ENCODE peak calls at places on chromosomes 1 and 21, in seven cellular contexts. N, D, M, K, P, G and Y are unnamed samples.

GRCh38 chr1:207925210-207925609 is 14.3 kb upstream of the CD34 start:
- DNase-seq in N (peak; percentile 31), K (no peak), M (no peak), D (peak; percentile 88), P (peak; percentile 72), G (peak; percentile 88), Y (no peak)

GRCh38 chr1:39539252-39539790 is 37.3 kb downstream of the PABPC4 start:
- DNase-seq in P (no peak), M (peak; percentile 66), N (peak; percentile 70), D (peak; percentile 79), G (peak; percentile 75), K (peak; percentile 76), Y (peak; percentile 64)

GRCh38 chr1:221141606-221142285 is 262.5 kb downstream of the HLX start:
- DNase-seq in K (no peak), D (no peak), P (no peak), M (no peak), N (no peak), G (peak; percentile 44), Y (no peak)

GRCh38 chr1:201637282-201638076 is 98.6 kb downstream of the NAV1 start:
- DNase-seq in D (no peak), N (no peak), P (no peak), M (no peak), G (no peak), K (no peak), Y (no peak)

GRCh38 chr1:231396643-231397042 is 25.4 kb downstream of the EGLN1 start:
- DNase-seq in G (no peak), M (no peak), K (no peak), D (no peak), P (no peak), N (no peak), Y (no peak)

GRCh38 chr1:228733576-228733975 is 1.7 kb upstream of the RHOU start:
- DNase-seq in K (no peak), M (no peak), G (no peak), N (no peak), P (no peak), D (no peak), Y (no peak)

GRCh38 chr1:205346956-205347574 is 9.7 kb downstream of the KLHDC8A start:
- DNase-seq in N (no peak), P (no peak), G (no peak), M (no peak), D (no peak), K (no peak), Y (no peak)

GRCh38 chr1:182643699-182644098 is 39.5 kb upstream of the RGS16 start:
- DNase-seq in P (no peak), M (no peak), K (no peak), G (no peak), N (no peak), D (no peak), Y (no peak)

GRCh38 chr21:15063821-15064575 is 802 bp downstream of the NRIP1 start:
- DNase-seq in N (peak; percentile 65), P (peak; percentile 64), G (no peak), M (no peak), D (peak; percentile 80), K (peak; percentile 41), Y (no peak)

GRCh38 chr1:32977546-32978087 is 13.0 kb upstream of the RNF19B start:
- DNase-seq in N (no peak), G (no peak), K (no peak), D (no peak), P (no peak), M (no peak), Y (no peak)

GRCh38 chr1:234315091-234315541 is 58.1 kb upstream of the COA6 start:
- DNase-seq in P (no peak), N (no peak), G (peak; percentile 67), D (no peak), M (no peak), K (no peak), Y (no peak)

GRCh38 chr1:228555074-228555989 is 68.2 kb downstream of the RNF187 start:
- DNase-seq in N (no peak), K (no peak), P (no peak), M (no peak), G (no peak), D (peak; percentile 77), Y (no peak)

GRCh38 chr1:94169126-94169525 is 48.2 kb upstream of the ABCA4 start:
- DNase-seq in K (no peak), D (no peak), M (no peak), N (no peak), G (no peak), P (no peak), Y (no peak)

GRCh38 chr21:14766241-14766640 is 220.1 kb upstream of the SAMSN1 start:
- DNase-seq in D (no peak), K (no peak), N (no peak), M (no peak), P (no peak), G (no peak), Y (no peak)

GRCh38 chr1:95023399-95024050 is 49.2 kb downstream of the ALG14 start:
- DNase-seq in M (no peak), D (no peak), P (no peak), N (no peak), G (peak; percentile 77), K (no peak), Y (no peak)

GRCh38 chr1:98253145-98253544 is 332.3 kb upstream of the DPYD start:
- DNase-seq in K (no peak), N (no peak), D (no peak), G (no peak), M (no peak), P (no peak), Y (no peak)

GRCh38 chr1:238710697-238711096 is 675.7 kb upstream of the CHRM3 start:
- DNase-seq in P (no peak), G (no peak), K (no peak), D (no peak), N (no peak), M (no peak), Y (no peak)

GRCh38 chr1:69523032-69523431 is 44.7 kb upstream of the LRRC7 start:
- DNase-seq in G (no peak), K (no peak), D (no peak), N (no peak), P (no peak), M (no peak), Y (no peak)

GRCh38 chr1:162571696-162572095 is 10.2 kb downstream of the UAP1 start:
- DNase-seq in G (peak; percentile 27), P (no peak), M (no peak), D (no peak), N (no peak), K (no peak), Y (no peak)

GRCh38 chr1:37719572-37720195 is 27.4 kb downstream of the CDCA8 start:
- DNase-seq in D (no peak), G (no peak), M (no peak), P (no peak), K (no peak), N (no peak), Y (no peak)

GRCh38 chr1:51912881-51913280 is 34.4 kb upstream of the NRDC start:
- DNase-seq in M (no peak), P (no peak), K (no peak), N (no peak), G (no peak), D (no peak), Y (no peak)

GRCh38 chr1:228079013-228079412 is 3.5 kb upstream of the ARF1 start:
- DNase-seq in G (no peak), M (no peak), D (peak; percentile 57), N (peak; percentile 7), K (peak; percentile 3), P (no peak), Y (no peak)

GRCh38 chr1:95233321-95233736 is 681 bp upstream of the RWDD3 start:
- DNase-seq in K (peak; percentile 62), P (peak; percentile 52), G (peak; percentile 24), M (no peak), N (peak; percentile 28), D (no peak), Y (no peak)

GRCh38 chr1:15724949-15725880 is 10.8 kb upstream of the SLC25A34 start:
- DNase-seq in K (no peak), D (no peak), M (no peak), N (no peak), P (no peak), G (no peak), Y (no peak)

GRCh38 chr1:36890776-36891175 is 143.5 kb downstream of the GRIK3 start:
- DNase-seq in D (peak; percentile 44), G (no peak), P (no peak), K (no peak), N (peak; percentile 17), M (no peak), Y (no peak)

GRCh38 chr1:208934933-208935332 is 648.6 kb upstream of the CAMK1G start:
- DNase-seq in D (no peak), N (no peak), P (no peak), K (no peak), M (no peak), G (no peak), Y (no peak)
- TF ChIP-seq POLR2AphosphoS5 in D (no peak), N (no peak), P (no peak), K (no peak), M (no peak), G (no peak), Y (no peak)

GRCh38 chr1:16904560-16905111 is 8.9 kb downstream of the RNU1-2 start:
- DNase-seq in P (peak; percentile 100), N (peak; percentile 99), G (peak; percentile 99), K (peak; percentile 100), M (peak; percentile 78), D (peak; percentile 100), Y (peak; percentile 61)
- TF ChIP-seq POLR2A in P (peak; percentile 13), N (no peak), G (no peak), K (no peak), M (no peak), D (no peak), Y (no peak)

DNA sequence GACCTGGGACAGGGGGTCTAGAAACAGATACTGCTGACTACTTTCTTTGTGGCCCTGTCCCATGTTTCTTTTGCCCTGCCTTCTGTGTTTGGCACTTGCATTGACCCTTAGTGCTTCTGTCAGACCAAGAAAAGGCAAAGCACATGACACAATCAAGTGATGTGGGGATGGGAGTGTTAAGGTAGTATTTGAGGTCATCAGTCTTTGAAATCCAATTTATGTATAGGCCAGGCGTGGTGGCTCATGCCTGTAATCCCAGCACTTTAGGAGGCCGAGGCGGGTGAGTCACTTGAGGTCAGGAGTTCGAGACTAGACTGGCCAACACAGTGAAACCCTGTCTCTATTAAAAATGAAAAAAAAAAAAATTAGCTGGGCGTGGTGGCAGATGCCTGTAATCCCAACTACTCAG is 26.0 kb downstream of the SERBP1 start:
- DNase-seq in M (no peak), P (no peak), K (no peak), G (no peak), D (no peak), N (no peak), Y (no peak)
- TF ChIP-seq POLR2AphosphoS5 in M (no peak), P (no peak), K (no peak), G (no peak), D (no peak), N (no peak), Y (no peak)

DNA sequence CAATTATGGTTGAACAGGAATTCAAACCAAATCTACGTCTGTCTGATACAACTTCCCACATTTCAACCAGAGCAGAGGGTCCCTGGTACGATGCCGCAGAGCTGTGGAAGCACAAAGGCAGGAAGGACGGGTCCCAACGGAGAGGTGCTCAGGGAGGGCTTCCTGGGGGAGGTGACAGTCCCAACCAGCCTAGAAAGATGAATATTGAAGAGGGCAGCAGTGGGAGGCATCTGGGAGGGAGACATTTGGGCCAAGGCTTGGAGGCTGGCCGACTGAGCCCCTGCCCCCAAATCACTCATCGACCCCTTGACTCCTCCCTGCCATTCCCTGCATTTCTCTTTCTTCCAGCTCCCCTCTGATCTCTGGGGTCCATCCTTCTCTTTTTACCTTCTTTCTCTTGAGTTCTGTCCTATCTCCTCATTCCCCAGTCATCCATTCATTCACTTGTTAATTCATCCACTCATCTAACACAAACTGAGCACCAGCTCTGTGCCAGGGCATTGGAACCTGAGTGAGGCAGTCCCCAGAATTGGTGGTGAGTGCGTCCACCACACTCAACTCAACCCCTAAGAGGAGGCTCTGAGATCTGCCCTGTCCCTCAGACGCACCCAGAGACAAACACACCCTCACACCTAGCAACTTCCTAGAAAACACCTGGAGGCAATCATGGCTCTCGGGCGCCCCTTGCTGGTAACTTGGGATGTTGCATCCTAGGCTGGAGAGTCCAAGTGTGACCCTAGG is 13.2 kb upstream of the CELA3B start:
- DNase-seq in K (peak; percentile 88), M (peak; percentile 51), P (peak; percentile 86), G (peak; percentile 81), N (peak; percentile 88), D (peak; percentile 90), Y (peak; percentile 63)
- TF ChIP-seq POLR2A in K (no peak), M (no peak), P (no peak), G (peak; percentile 29), N (no peak), D (no peak), Y (no peak)